ENCODE peak calls at places on chromosomes 16 and 17, in nine cellular contexts. U is SHP77, R is NCI-H82, C is left ventricle myocardium superior, B is cardiac muscle cell, H is activated B cell treated with CpG ODN at 0.5 μM for 24 hours, G is NAMALWA, Q is T-helper 1 cell, E is cardiac fibroblast. X is an unnamed sample.

GRCh38 chr16:77157773-77158172 is 33.2 kb upstream of the MON1B start:
- DNase-seq in Q (no peak), E (no peak), R (no peak), B (no peak), G (no peak), U (no peak), H (no peak), C (no peak), X (no peak)

GRCh38 chr16:9092963-9093477 is 1.6 kb downstream of the HAPSTR1 start:
- DNase-seq in E (no peak), Q (peak), H (peak), B (peak), U (peak), R (peak), C (peak), G (peak), X (peak)

GRCh38 chr16:65034915-65035314 is 86.9 kb downstream of the CDH11 start:
- DNase-seq in Q (no peak), E (no peak), C (no peak), R (no peak), U (no peak), H (no peak), B (no peak), G (no peak), X (no peak)

GRCh38 chr17:58248955-58249269 is 10.5 kb downstream of the LPO start:
- DNase-seq in E (no peak), U (no peak), G (no peak), R (no peak), H (no peak), Q (no peak), B (no peak), C (no peak), X (no peak)

GRCh38 chr17:58337600-58338453 is 9.2 kb upstream of the TSPOAP1 start:
- DNase-seq in C (peak), B (peak), G (peak), Q (peak), E (peak), U (no peak), H (peak), R (peak), X (peak)

GRCh38 chr17:77708049-77708448 is 250.5 kb upstream of the TNRC6C start:
- DNase-seq in G (no peak), C (no peak), R (peak), B (no peak), U (no peak), E (no peak), H (no peak), Q (no peak), X (no peak)

GRCh38 chr17:27478901-27479531 is 22.8 kb downstream of the KSR1 start:
- DNase-seq in B (no peak), Q (no peak), G (no peak), E (no peak), R (no peak), U (no peak), H (no peak), C (no peak), X (no peak)

GRCh38 chr16:88940196-88941050 is 36.6 kb downstream of the CBFA2T3 start:
- DNase-seq in G (peak), U (peak), H (peak), C (peak), B (peak), E (no peak), Q (no peak), R (peak), X (no peak)

GRCh38 chr16:67551972-67552371 is 10.4 kb upstream of the CTCF start:
- DNase-seq in Q (no peak), E (no peak), U (peak), H (no peak), G (no peak), R (peak), B (no peak), C (no peak), X (no peak)

GRCh38 chr17:35695613-35696012 is 35.8 kb upstream of the RASL10B start:
- DNase-seq in R (no peak), E (no peak), H (no peak), Q (no peak), C (no peak), B (peak), U (no peak), G (no peak), X (no peak)

GRCh38 chr17:3988297-3989120 is 24.3 kb upstream of the ATP2A3 start:
- DNase-seq in H (no peak), B (no peak), C (no peak), E (peak), Q (no peak), U (no peak), G (no peak), R (no peak), X (no peak)

GRCh38 chr16:67277999-67278772 is 1.1 kb upstream of the PLEKHG4 start:
- DNase-seq in C (no peak), Q (no peak), E (peak), U (peak), H (no peak), G (no peak), B (no peak), R (no peak), X (no peak)

GRCh38 chr17:77049440-77049839 is 91.3 kb upstream of the SEC14L1 start:
- DNase-seq in B (peak), Q (no peak), G (no peak), E (no peak), U (peak), H (no peak), R (peak), C (no peak), X (no peak)

GRCh38 chr17:44921122-44921882 is 6.0 kb upstream of the GFAP start:
- DNase-seq in E (peak), R (peak), B (peak), U (no peak), G (no peak), C (peak), Q (no peak), H (no peak), X (no peak)

GRCh38 chr16:8627456-8627855 is 6.0 kb downstream of the METTL22 start:
- DNase-seq in U (no peak), R (no peak), B (no peak), Q (no peak), C (no peak), H (no peak), E (no peak), G (no peak), X (no peak)

GRCh38 chr16:86555763-86556130 is 712 bp upstream of the MTHFSD start:
- DNase-seq in B (no peak), C (no peak), G (no peak), R (no peak), H (no peak), Q (no peak), U (no peak), E (no peak), X (no peak)

GRCh38 chr17:43021739-43022512 is at the start of gene VAT1:
- DNase-seq in R (peak), Q (peak), E (peak), U (peak), B (peak), H (peak), C (peak), G (peak), X (peak)

GRCh38 chr16:57245472-57246113 is 534 bp downstream of the ARL2BP start:
- DNase-seq in C (no peak), E (no peak), B (peak), R (peak), H (no peak), G (peak), Q (no peak), U (peak), X (peak)

GRCh38 chr16:53022374-53022773 is 30.3 kb downstream of the CHD9NB start:
- DNase-seq in U (peak), B (peak), G (peak), Q (no peak), H (no peak), R (peak), E (peak), C (no peak), X (peak)

GRCh38 chr17:19262650-19263620 is 25.8 kb downstream of the EPN2 start:
- DNase-seq in G (no peak), Q (no peak), C (peak), U (no peak), R (no peak), B (no peak), H (no peak), E (peak), X (no peak)

GRCh38 chr16:20899503-20900298 is 457 bp downstream of the DCUN1D3 start:
- DNase-seq in G (peak), U (no peak), C (no peak), R (peak), H (no peak), Q (no peak), B (peak), E (no peak), X (peak)

GRCh38 chr17:77332981-77333685 is 192.4 kb downstream of the SEC14L1 start:
- DNase-seq in C (no peak), U (no peak), G (no peak), R (peak), E (peak), H (no peak), B (no peak), Q (no peak), X (peak)

GRCh38 chr17:73647767-73648542 is 3.7 kb upstream of the SDK2 start:
- DNase-seq in G (no peak), E (no peak), H (no peak), R (no peak), Q (no peak), C (no peak), U (no peak), B (no peak), X (no peak)

GRCh38 chr16:89623511-89624232 is 10.2 kb downstream of the DPEP1 start:
- DNase-seq in Q (no peak), H (no peak), B (no peak), R (no peak), U (no peak), G (no peak), C (no peak), E (peak), X (no peak)

GRCh38 chr17:82452162-82452561 is 1.6 kb upstream of the CYBC1 start:
- DNase-seq in E (no peak), B (no peak), R (no peak), Q (no peak), G (no peak), H (no peak), U (no peak), C (no peak), X (no peak)

GRCh38 chr17:20091161-20092029 is 82.2 kb downstream of the SPECC1 start:
- DNase-seq in H (no peak), U (no peak), C (peak), G (no peak), Q (no peak), R (no peak), E (peak), B (no peak), X (no peak)

GRCh38 chr17:21001111-21001812 is 41.5 kb downstream of the USP22 start:
- DNase-seq in C (no peak), E (no peak), Q (no peak), H (no peak), G (no peak), B (no peak), U (no peak), R (no peak), X (no peak)

GRCh38 chr17:17151962-17152361 is 54.2 kb downstream of the PLD6 start:
- DNase-seq in E (peak), B (no peak), R (no peak), G (no peak), H (no peak), Q (no peak), U (no peak), C (peak), X (no peak)

GRCh38 chr17:41049110-41049509 is 2.0 kb upstream of the KRTAP2-1 start:
- DNase-seq in E (no peak), Q (no peak), U (no peak), B (no peak), H (no peak), G (no peak), R (no peak), C (no peak), X (no peak)

GRCh38 chr17:12342609-12343248 is 322.1 kb downstream of the MAP2K4 start:
- DNase-seq in R (peak), C (no peak), U (peak), H (no peak), Q (no peak), E (no peak), G (peak), B (peak), X (no peak)

GRCh38 chr17:57875109-57876022 is 25.5 kb upstream of the MRPS23 start:
- DNase-seq in B (peak), Q (no peak), H (no peak), U (no peak), C (peak), G (peak), R (peak), E (peak), X (peak)

GRCh38 chr16:10552998-10553491 is 27.4 kb downstream of the EMP2 start:
- DNase-seq in C (peak), E (no peak), B (peak), R (peak), U (no peak), Q (no peak), G (peak), H (peak), X (peak)

GRCh38 chr16:15770512-15770911 is 86.3 kb downstream of the MYH11 start:
- DNase-seq in Q (no peak), U (no peak), B (no peak), C (no peak), E (peak), G (no peak), H (no peak), R (no peak), X (no peak)

GRCh38 chr16:85327731-85328664 is 215.7 kb upstream of the CIBAR2 start:
- DNase-seq in H (no peak), C (no peak), U (no peak), E (peak), G (no peak), Q (no peak), R (peak), B (peak), X (peak)

GRCh38 chr16:1474047-1474446 is 781 bp downstream of the CLCN7 start:
- DNase-seq in C (no peak), H (no peak), B (no peak), Q (no peak), U (no peak), G (peak), E (no peak), R (no peak), X (peak)

GRCh38 chr17:3647769-3648540 is 11.4 kb downstream of the CTNS start:
- DNase-seq in B (peak), Q (peak), R (peak), E (peak), G (peak), U (peak), C (peak), H (no peak), X (peak)

GRCh38 chr16:72277749-72278148 is 105.8 kb upstream of the PMFBP1 start:
- DNase-seq in G (no peak), B (no peak), R (no peak), U (no peak), C (no peak), Q (no peak), E (no peak), H (no peak), X (no peak)

GRCh38 chr16:8720080-8720966 is 45.9 kb downstream of the ABAT start:
- DNase-seq in G (peak), E (no peak), R (peak), U (peak), H (no peak), B (peak), C (peak), Q (no peak), X (peak)

GRCh38 chr17:81867952-81868673 is 3.0 kb downstream of the ARHGDIA start:
- DNase-seq in B (no peak), G (no peak), Q (no peak), R (peak), U (no peak), E (no peak), H (no peak), C (no peak), X (peak)

X was measured in OCI-M1.